ENCODE peak calls at places on chromosomes 16 and 17, in six cellular contexts. W is GM20000, B is suprapubic skin, I is GM13977, Z is Panc1, S is progenitor cell of endocrine pancreas. T is an unnamed sample.
A peak's percentile ranks its signal among the peaks of the same experiment; 100 is the strongest.

GRCh38 chr17:4944163-4944553 is 4.1 kb downstream of the RNF167 start:
- DNase-seq in I (peak; percentile 56), S (no peak), Z (no peak), B (no peak), W (peak; percentile 47), T (no peak)

GRCh38 chr16:785563-786535 is 2.3 kb downstream of the RPUSD1 start:
- DNase-seq in Z (no peak), W (peak; percentile 88), I (peak; percentile 86), S (peak; percentile 75), B (no peak), T (no peak)

GRCh38 chr16:86740817-86741799 is 162.8 kb downstream of the FOXL1 start:
- DNase-seq in B (no peak), S (peak; percentile 30), W (no peak), Z (peak; percentile 18), I (no peak), T (no peak)

GRCh38 chr17:70355185-70355584 is 185.9 kb downstream of the KCNJ2 start:
- DNase-seq in I (no peak), Z (no peak), W (no peak), B (no peak), S (no peak), T (no peak)

GRCh38 chr16:4521971-4522623 is 16.5 kb downstream of the CDIP1 start:
- DNase-seq in I (no peak), Z (no peak), S (no peak), B (no peak), W (no peak), T (no peak)

GRCh38 chr17:47898246-47898645 is 2.2 kb downstream of the SP2 start:
- DNase-seq in B (no peak), I (no peak), Z (no peak), S (no peak), W (no peak), T (no peak)

GRCh38 chr17:78330570-78331224 is 29.2 kb downstream of the SOCS3 start:
- DNase-seq in Z (no peak), I (no peak), B (no peak), S (no peak), W (no peak), T (no peak)

GRCh38 chr17:81340606-81341346 is 45.7 kb upstream of the SLC38A10 start:
- DNase-seq in W (no peak), I (no peak), B (no peak), Z (no peak), S (no peak), T (no peak)

GRCh38 chr17:83104577-83105505 is 25.4 kb downstream of the METRNL start:
- DNase-seq in I (no peak), Z (no peak), S (no peak), B (no peak), W (no peak), T (no peak)

GRCh38 chr17:57234252-57235092 is 21.9 kb upstream of the MSI2 start:
- DNase-seq in Z (no peak), B (no peak), S (no peak), W (no peak), I (no peak), T (no peak)

GRCh38 chr17:42521036-42521435 is 15.0 kb upstream of the NAGLU start:
- DNase-seq in S (no peak), W (no peak), B (no peak), I (no peak), Z (no peak), T (no peak)

GRCh38 chr17:66386789-66387351 is 84.5 kb downstream of the PRKCA start:
- DNase-seq in I (no peak), Z (no peak), B (no peak), W (no peak), S (no peak), T (no peak)

GRCh38 chr17:20908373-20909273 is 134.2 kb downstream of the USP22 start:
- DNase-seq in W (peak; percentile 91), Z (no peak), S (peak; percentile 86), I (peak; percentile 90), B (peak; percentile 89), T (no peak)
- TF ChIP-seq CTCF in W (peak; percentile 50), Z (peak; percentile 76), S (peak; percentile 66), I (peak; percentile 55), B (peak; percentile 37), T (peak; percentile 81)

GRCh38 chr17:13812350-13812749 is 210.6 kb upstream of the HS3ST3A1 start:
- DNase-seq in Z (no peak), B (no peak), S (no peak), I (no peak), W (no peak), T (no peak)
- TF ChIP-seq CTCF in Z (no peak), B (no peak), S (no peak), I (no peak), W (no peak), T (no peak)

DNA sequence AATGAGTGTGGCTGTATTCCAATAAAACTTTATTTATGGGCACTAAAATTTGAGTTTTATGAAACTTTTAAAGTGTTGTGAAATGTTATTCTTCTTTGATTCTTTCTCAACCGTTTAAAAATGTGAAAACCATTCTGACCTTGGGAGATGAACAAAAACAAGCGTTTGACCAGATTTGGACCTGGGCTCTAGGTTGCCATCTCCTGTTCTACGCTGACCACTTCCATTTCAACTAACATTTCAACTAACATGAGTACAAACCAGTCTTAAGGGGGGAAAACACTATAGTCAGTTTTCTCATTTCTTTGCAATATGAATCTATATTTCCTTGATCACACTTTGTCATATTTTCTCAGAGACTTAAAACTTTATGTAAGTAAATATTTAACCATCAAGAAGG is 118.4 kb upstream of the IRX5 start:
- DNase-seq in S (no peak), I (no peak), B (no peak), W (no peak), Z (no peak), T (no peak)
- TF ChIP-seq CTCF in S (no peak), I (no peak), B (no peak), W (no peak), Z (peak; percentile 14), T (no peak)

GRCh38 chr16:77062878-77063566 is 128.0 kb upstream of the MON1B start:
- DNase-seq in Z (no peak), I (no peak), S (no peak), W (no peak), B (no peak), T (no peak)

GRCh38 chr16:77059441-77059840 is 131.5 kb upstream of the MON1B start:
- DNase-seq in Z (no peak), S (no peak), I (no peak), W (no peak), B (no peak), T (no peak)

GRCh38 chr16:77060614-77061013 is 130.4 kb upstream of the MON1B start:
- DNase-seq in I (no peak), Z (no peak), B (no peak), W (no peak), S (no peak), T (no peak)

GRCh38 chr16:77057161-77057736 is 133.7 kb upstream of the MON1B start:
- DNase-seq in S (no peak), B (no peak), W (no peak), Z (no peak), I (no peak), T (no peak)
- TF ChIP-seq CTCF in S (no peak), B (no peak), W (no peak), Z (no peak), I (no peak), T (no peak)

DNA sequence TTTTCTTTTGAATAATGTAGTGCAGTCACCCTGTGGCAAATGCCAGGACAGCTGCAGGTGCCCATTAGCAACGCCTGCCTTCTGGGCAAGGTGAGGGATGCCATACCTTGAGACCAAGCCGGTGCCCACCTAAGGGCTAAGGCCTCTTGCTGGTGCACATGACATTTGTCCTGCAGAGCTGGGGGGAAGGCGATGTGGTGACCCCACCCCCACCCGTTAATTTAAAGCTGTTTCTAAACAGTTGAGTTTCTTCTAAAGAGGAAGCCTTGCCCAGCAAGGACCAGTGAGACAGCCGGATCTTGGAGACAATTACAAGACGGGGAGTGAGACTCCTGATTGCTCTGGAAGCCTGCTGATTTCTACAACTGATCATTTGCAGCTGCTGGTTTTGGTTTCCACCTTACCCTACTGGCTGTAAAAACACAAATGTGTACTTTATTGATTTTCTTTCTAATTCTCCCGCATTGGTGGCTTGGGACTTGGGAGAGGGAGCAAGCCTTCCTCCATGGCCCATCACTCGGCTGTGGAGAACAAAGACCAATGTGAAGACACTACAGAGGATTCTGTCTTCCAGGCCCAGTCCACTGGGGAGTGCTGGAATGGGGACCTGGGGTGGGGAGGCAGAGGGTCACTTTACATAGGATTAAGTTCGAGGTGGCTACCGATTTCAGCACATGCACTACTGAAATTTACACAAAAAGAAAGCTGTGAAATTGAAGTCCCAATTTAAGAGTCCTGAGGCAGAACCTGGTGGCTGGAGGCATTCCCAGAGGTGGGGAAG is 2.7 kb downstream of the CDK5R1 start:
- DNase-seq in I (no peak), Z (no peak), W (peak; percentile 44), B (peak; percentile 38), S (no peak), T (no peak)
- TF ChIP-seq CTCF in I (no peak), Z (no peak), W (no peak), B (no peak), S (no peak), T (no peak)

DNA sequence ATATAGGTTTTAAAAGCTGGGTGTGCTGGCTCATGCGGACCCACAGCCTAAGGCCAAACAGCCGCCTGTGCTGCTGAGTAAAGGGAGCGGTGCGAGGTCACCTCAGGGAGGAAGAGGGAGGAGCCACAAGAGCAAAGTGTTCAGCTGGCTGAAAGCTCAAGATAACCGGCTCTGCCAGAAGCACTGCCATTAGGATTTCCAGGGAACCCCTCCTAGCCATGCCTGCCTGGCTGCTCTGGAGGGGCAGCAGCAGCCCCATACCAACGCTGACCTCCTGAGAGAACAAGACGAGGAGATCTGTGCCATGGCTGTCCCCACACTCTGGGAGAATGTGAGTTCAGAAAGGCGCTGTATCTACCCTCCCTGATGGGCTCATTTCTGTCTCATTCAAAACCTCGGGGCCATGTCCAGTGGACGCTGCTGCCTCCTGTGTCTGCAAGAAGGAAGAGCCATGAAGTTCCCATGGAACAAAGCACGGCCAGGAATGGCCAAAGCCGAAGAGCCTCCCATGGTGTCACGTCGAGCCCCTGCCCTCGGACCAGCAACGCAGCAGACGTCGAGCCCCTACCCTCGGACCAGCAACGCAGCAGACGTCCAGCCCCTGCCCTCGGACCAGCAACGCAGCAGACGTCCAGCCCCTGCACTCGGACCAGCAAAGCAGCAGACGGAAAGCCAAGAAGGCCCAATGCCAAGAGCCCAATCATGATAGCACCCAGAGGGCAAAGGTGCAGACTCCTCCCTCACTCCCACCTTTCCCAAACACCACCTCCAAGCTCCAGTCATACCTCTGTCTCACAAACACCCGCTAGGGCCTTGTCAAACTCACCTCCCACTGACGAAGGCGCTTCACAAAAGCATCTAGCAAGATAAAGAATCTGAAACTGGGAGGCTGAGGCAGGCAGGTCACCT is 107.0 kb downstream of the ANKRD11 start:
- DNase-seq in W (no peak), S (peak; percentile 21), I (peak; percentile 70), Z (no peak), B (no peak), T (no peak)
- TF ChIP-seq CTCF in W (no peak), S (peak; percentile 14), I (no peak), Z (no peak), B (no peak), T (peak; percentile 16)

T was measured in AG04450.